ENCODE peak calls at places on chromosomes 6 and 20, in four cellular contexts. T is HAP-1, Y is kidney tubule cell, M is Ammon's horn. W is an unnamed sample.
A peak's percentile ranks its signal among the peaks of the same experiment; 100 is the strongest.

GRCh38 chr6:3455490-3456394 is 1.1 kb downstream of the SLC22A23 start:
- DNase-seq in Y (peak; percentile 4), T (peak; percentile 65), M (peak; percentile 51), W (no peak)

GRCh38 chr6:73675466-73676098 is 20.4 kb upstream of the CD109 start:
- DNase-seq in M (peak; percentile 90), T (peak; percentile 88), Y (peak; percentile 89), W (peak; percentile 66)

GRCh38 chr20:47358672-47359532 is 2.4 kb upstream of the ZMYND8 start:
- DNase-seq in Y (peak; percentile 94), M (peak; percentile 92), T (peak; percentile 79), W (peak; percentile 95)

GRCh38 chr6:34791842-34792604 is at the start of gene BLTP3A:
- DNase-seq in M (peak; percentile 70), Y (peak; percentile 80), T (peak; percentile 83), W (peak; percentile 64)

GRCh38 chr6:44003345-44004061 is 123.7 kb downstream of the MRPL14 start:
- DNase-seq in Y (peak; percentile 81), T (no peak), M (no peak), W (peak; percentile 36)

GRCh38 chr6:67221226-67221625 is 1413.9 kb upstream of the ADGRB3 start:
- DNase-seq in Y (no peak), T (no peak), M (no peak), W (no peak)

GRCh38 chr6:11412011-11412424 is 125.5 kb upstream of the TMEM170B start:
- DNase-seq in Y (no peak), T (peak; percentile 47), M (no peak), W (peak; percentile 46)

GRCh38 chr6:5999688-6000608 is 6.8 kb downstream of the NRN1 start:
- DNase-seq in T (no peak), M (no peak), Y (no peak), W (peak; percentile 32)

GRCh38 chr20:50395258-50395729 is 114.9 kb upstream of the PTPN1 start:
- DNase-seq in M (peak; percentile 34), Y (peak; percentile 53), T (no peak), W (no peak)

GRCh38 chr6:77416839-77417238 is 46.5 kb downstream of the HTR1B start:
- DNase-seq in T (no peak), Y (no peak), M (no peak), W (no peak)

GRCh38 chr6:32622545-32623401 is 14.4 kb upstream of the HLA-DQA1 start:
- DNase-seq in T (no peak), Y (peak; percentile 76), M (peak; percentile 12), W (no peak)

GRCh38 chr6:28980137-28980796 is 24.8 kb downstream of the ZNF311 start:
- DNase-seq in Y (no peak), T (no peak), M (no peak), W (peak; percentile 56)

GRCh38 chr6:108661430-108661829 is 100.7 kb downstream of the FOXO3 start:
- DNase-seq in Y (peak; percentile 30), T (no peak), M (no peak), W (peak; percentile 62)

GRCh38 chr6:116676021-116676420 is 5.0 kb upstream of the KPNA5 start:
- DNase-seq in T (no peak), Y (no peak), M (no peak), W (no peak)

GRCh38 chr6:36827261-36828079 is 11.8 kb downstream of the CPNE5 start:
- DNase-seq in T (no peak), Y (peak; percentile 47), M (peak; percentile 62), W (no peak)

GRCh38 chr6:131427441-131428051 is 145.5 kb upstream of the ARG1 start:
- DNase-seq in M (peak; percentile 61), Y (no peak), T (no peak), W (peak; percentile 12)

GRCh38 chr6:24897186-24897585 is 38.6 kb downstream of the RIPOR2 start:
- DNase-seq in T (no peak), M (peak; percentile 41), Y (no peak), W (no peak)

GRCh38 chr6:4380881-4381281 is 245.5 kb upstream of the ECI2 start:
- DNase-seq in M (no peak), Y (no peak), T (no peak), W (no peak)

GRCh38 chr20:32672982-32673727 is 586 bp downstream of the C20orf203 start:
- DNase-seq in M (no peak), Y (no peak), T (no peak), W (no peak)